ENCODE peak calls at places on chromosomes 12 and 14, in six cellular contexts. One of them, this sample, is unnamed.

GRCh38 chr12:68882251-68882964 is 50.6 kb downstream of the CPM start:
- DNase-seq in ovary: no peak
- DNase-seq in tibial artery: no peak
- DNase-seq in brain microvascular endothelial cell: no peak
- DNase-seq in GM12878: no peak
- DNase-seq in neural progenitor cell: no peak
- DNase-seq in this sample: no peak

GRCh38 chr12:45688188-45688587 is 41.3 kb upstream of the ARID2 start:
- DNase-seq in neural progenitor cell: no peak
- DNase-seq in brain microvascular endothelial cell: no peak
- DNase-seq in GM12878: no peak
- DNase-seq in tibial artery: no peak
- DNase-seq in ovary: no peak
- DNase-seq in this sample: no peak

GRCh38 chr12:89883630-89884364 is 175.2 kb upstream of the ATP2B1 start:
- DNase-seq in neural progenitor cell: peak; percentile 89
- DNase-seq in brain microvascular endothelial cell: no peak
- DNase-seq in GM12878: no peak
- DNase-seq in ovary: no peak
- DNase-seq in tibial artery: no peak
- DNase-seq in this sample: no peak

GRCh38 chr14:104280085-104280901 is 141.9 kb downstream of the KIF26A start:
- DNase-seq in tibial artery: no peak
- DNase-seq in ovary: no peak
- DNase-seq in GM12878: no peak
- DNase-seq in brain microvascular endothelial cell: no peak
- DNase-seq in neural progenitor cell: no peak
- DNase-seq in this sample: no peak

GRCh38 chr12:29566441-29566840 is 69.0 kb upstream of the OVCH1 start:
- DNase-seq in GM12878: no peak
- DNase-seq in tibial artery: no peak
- DNase-seq in neural progenitor cell: no peak
- DNase-seq in brain microvascular endothelial cell: peak; percentile 80
- DNase-seq in ovary: no peak
- DNase-seq in this sample: no peak

GRCh38 chr12:131092911-131093901 is 139.5 kb downstream of the ADGRD1 start:
- DNase-seq in tibial artery: peak; percentile 18
- DNase-seq in ovary: peak; percentile 13
- DNase-seq in GM12878: peak; percentile 98
- DNase-seq in brain microvascular endothelial cell: no peak
- DNase-seq in neural progenitor cell: no peak
- DNase-seq in this sample: peak; percentile 50

GRCh38 chr12:49331360-49332222 is 5.4 kb downstream of the C1QL4 start:
- DNase-seq in neural progenitor cell: peak; percentile 85
- DNase-seq in tibial artery: peak; percentile 71
- DNase-seq in ovary: peak; percentile 52
- DNase-seq in brain microvascular endothelial cell: peak; percentile 74
- DNase-seq in GM12878: no peak
- DNase-seq in this sample: no peak

GRCh38 chr14:74509587-74510210 is 16.1 kb downstream of the ISCA2 start:
- DNase-seq in tibial artery: peak; percentile 10
- DNase-seq in brain microvascular endothelial cell: no peak
- DNase-seq in GM12878: no peak
- DNase-seq in neural progenitor cell: no peak
- DNase-seq in ovary: no peak
- DNase-seq in this sample: no peak

GRCh38 chr12:125218952-125219351 is 153.7 kb downstream of the AACS start:
- DNase-seq in GM12878: no peak
- DNase-seq in brain microvascular endothelial cell: no peak
- DNase-seq in ovary: no peak
- DNase-seq in tibial artery: no peak
- DNase-seq in neural progenitor cell: no peak
- DNase-seq in this sample: no peak

GRCh38 chr12:52587563-52587962 is 13.7 kb downstream of the KRT72 start:
- DNase-seq in brain microvascular endothelial cell: no peak
- DNase-seq in neural progenitor cell: no peak
- DNase-seq in ovary: no peak
- DNase-seq in GM12878: no peak
- DNase-seq in tibial artery: peak; percentile 3
- DNase-seq in this sample: no peak
- TF ChIP-seq CTCF in brain microvascular endothelial cell: peak; percentile 9
- TF ChIP-seq CTCF in neural progenitor cell: peak; percentile 16
- TF ChIP-seq CTCF in ovary: no peak
- TF ChIP-seq CTCF in GM12878: no peak
- TF ChIP-seq CTCF in tibial artery: no peak
- TF ChIP-seq CTCF in this sample: no peak

GRCh38 chr12:62760779-62761178 is 174.2 kb downstream of the PPM1H start:
- DNase-seq in ovary: no peak
- DNase-seq in neural progenitor cell: no peak
- DNase-seq in brain microvascular endothelial cell: peak; percentile 12
- DNase-seq in tibial artery: no peak
- DNase-seq in GM12878: no peak
- DNase-seq in this sample: no peak
- H3K27me3 ChIP-seq in ovary: no peaks in the 10 kb centered on the region
- H3K27me3 ChIP-seq in neural progenitor cell: no peaks in the 10 kb centered on the region
- H3K27me3 ChIP-seq in brain microvascular endothelial cell: no peaks in the 10 kb centered on the region
- H3K27me3 ChIP-seq in tibial artery: no peaks in the 10 kb centered on the region
- H3K27me3 ChIP-seq in GM12878: no peaks in the 10 kb centered on the region
- H3K27me3 ChIP-seq in this sample: no peaks in the 10 kb centered on the region

GRCh38 chr12:40446385-40446784 is 221.6 kb downstream of the LRRK2 start:
- DNase-seq in neural progenitor cell: peak; percentile 37
- DNase-seq in ovary: no peak
- DNase-seq in tibial artery: no peak
- DNase-seq in GM12878: no peak
- DNase-seq in brain microvascular endothelial cell: no peak
- DNase-seq in this sample: no peak
- TF ChIP-seq CTCF in neural progenitor cell: peak; percentile 59
- TF ChIP-seq CTCF in ovary: no peak
- TF ChIP-seq CTCF in tibial artery: no peak
- TF ChIP-seq CTCF in GM12878: peak; percentile 57
- TF ChIP-seq CTCF in brain microvascular endothelial cell: peak; percentile 16
- TF ChIP-seq CTCF in this sample: peak; percentile 52

DNA sequence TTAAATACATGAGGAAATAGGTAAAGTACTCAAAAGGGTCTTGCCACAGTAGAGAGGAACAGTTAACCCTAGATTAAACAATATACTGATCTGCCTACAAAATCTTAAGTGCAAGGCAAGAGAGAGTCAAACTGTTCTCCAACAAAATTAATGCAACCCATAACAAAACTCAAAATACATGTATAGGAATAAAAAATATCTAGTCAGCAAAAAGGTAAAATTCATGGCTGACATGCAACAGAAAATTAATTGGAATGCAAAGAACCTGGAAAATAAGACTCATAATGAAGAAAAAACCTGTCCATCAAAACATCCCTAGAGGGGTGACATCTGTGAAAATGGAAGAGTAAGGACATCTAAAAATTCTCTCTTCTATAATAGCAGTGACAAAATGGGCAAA is 173.6 kb downstream of the ADAMTS20 start:
- DNase-seq in neural progenitor cell: no peak
- DNase-seq in brain microvascular endothelial cell: no peak
- DNase-seq in tibial artery: no peak
- DNase-seq in ovary: no peak
- DNase-seq in GM12878: no peak
- DNase-seq in this sample: no peak
- H3K27me3 ChIP-seq in neural progenitor cell: no peaks in the 10 kb centered on the region
- H3K27me3 ChIP-seq in brain microvascular endothelial cell: no peaks in the 10 kb centered on the region
- H3K27me3 ChIP-seq in tibial artery: no peaks in the 10 kb centered on the region
- H3K27me3 ChIP-seq in ovary: no peaks in the 10 kb centered on the region
- H3K27me3 ChIP-seq in GM12878: no peaks in the 10 kb centered on the region
- H3K27me3 ChIP-seq in this sample: no peaks in the 10 kb centered on the region

DNA sequence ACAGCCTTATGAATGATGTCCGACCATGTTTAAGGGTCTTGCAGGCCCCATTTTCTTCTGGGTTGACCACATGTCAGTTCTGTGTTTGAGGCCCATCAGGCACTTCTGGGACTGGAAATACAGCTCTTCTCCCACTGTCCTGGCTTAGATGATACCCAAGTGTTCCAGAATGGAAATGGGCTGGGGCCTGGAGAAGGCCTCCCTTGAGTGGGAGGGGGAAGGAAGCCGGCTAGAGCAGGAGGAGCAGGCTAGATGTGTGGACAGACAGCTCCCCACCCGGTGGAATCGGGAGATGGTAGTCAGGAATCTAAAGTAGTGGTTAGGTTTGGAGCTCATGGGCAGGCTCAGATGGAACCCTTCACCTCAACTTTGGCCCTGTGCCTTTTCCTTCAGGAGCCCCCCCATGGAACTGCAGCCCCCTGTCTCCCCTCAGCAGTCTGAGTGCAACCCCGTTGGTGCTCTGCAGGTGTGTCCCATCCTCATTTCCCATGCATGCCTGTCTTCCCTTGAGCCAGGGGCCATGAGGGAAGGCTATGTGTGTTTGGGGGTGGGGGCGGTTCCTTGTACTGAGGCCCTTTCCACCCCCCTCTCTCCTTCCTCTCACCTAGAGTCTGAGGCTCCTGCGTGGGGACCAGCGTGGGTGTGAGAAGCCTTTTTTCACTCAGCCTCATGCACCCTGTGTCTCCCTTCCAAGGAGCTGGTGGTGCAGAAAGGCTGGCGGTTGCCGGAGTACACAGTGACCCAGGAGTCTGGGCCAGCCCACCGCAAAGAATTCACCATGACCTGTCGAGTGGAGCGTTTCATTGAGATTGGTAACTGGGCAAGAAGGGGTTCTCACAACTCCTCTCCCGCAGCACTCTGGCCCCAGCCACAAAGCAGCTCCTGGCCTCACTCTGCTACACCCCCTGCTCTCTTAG is 3.0 kb downstream of the NPFF start:
- DNase-seq in tibial artery: no peak
- DNase-seq in GM12878: no peak
- DNase-seq in brain microvascular endothelial cell: no peak
- DNase-seq in neural progenitor cell: no peak
- DNase-seq in ovary: no peak
- DNase-seq in this sample: no peak
- TF ChIP-seq CTCF in tibial artery: no peak
- TF ChIP-seq CTCF in GM12878: no peak
- TF ChIP-seq CTCF in brain microvascular endothelial cell: no peak
- TF ChIP-seq CTCF in neural progenitor cell: no peak
- TF ChIP-seq CTCF in ovary: no peak
- TF ChIP-seq CTCF in this sample: no peak